ENCODE peak calls at places on chromosomes 2 and 18, in seven cellular contexts. One of them, this sample, is unnamed.

GRCh38 chr2:69977208-69977607 is 15.8 kb upstream of the ASPRV1 start:
- DNase-seq in iris pigment epithelial cell: no peak
- DNase-seq in transverse colon: no peak
- DNase-seq in nucleus accumbens: no peak
- DNase-seq in CD8-positive, alpha-beta T cell: no peak
- DNase-seq in T1000: no peak
- DNase-seq in posterior vena cava: peak; percentile 64
- DNase-seq in this sample: no peak

GRCh38 chr2:135124924-135125886 is 73.1 kb downstream of the RAB3GAP1 start:
- DNase-seq in iris pigment epithelial cell: peak; percentile 50
- DNase-seq in transverse colon: no peak
- DNase-seq in nucleus accumbens: no peak
- DNase-seq in CD8-positive, alpha-beta T cell: no peak
- DNase-seq in T1000: no peak
- DNase-seq in posterior vena cava: no peak
- DNase-seq in this sample: peak; percentile 7

GRCh38 chr2:234753701-234754100 is 198.1 kb upstream of the SH3BP4 start:
- DNase-seq in iris pigment epithelial cell: no peak
- DNase-seq in transverse colon: no peak
- DNase-seq in nucleus accumbens: no peak
- DNase-seq in CD8-positive, alpha-beta T cell: no peak
- DNase-seq in T1000: no peak
- DNase-seq in posterior vena cava: no peak
- DNase-seq in this sample: no peak

GRCh38 chr2:97745474-97746172 is 32.2 kb downstream of the ZAP70 start:
- DNase-seq in iris pigment epithelial cell: no peak
- DNase-seq in transverse colon: no peak
- DNase-seq in nucleus accumbens: no peak
- DNase-seq in CD8-positive, alpha-beta T cell: no peak
- DNase-seq in T1000: no peak
- DNase-seq in posterior vena cava: peak; percentile 28
- DNase-seq in this sample: no peak

GRCh38 chr2:176826356-176826755 is 386.2 kb upstream of the HNRNPA3 start:
- DNase-seq in iris pigment epithelial cell: no peak
- DNase-seq in transverse colon: no peak
- DNase-seq in nucleus accumbens: no peak
- DNase-seq in CD8-positive, alpha-beta T cell: no peak
- DNase-seq in T1000: no peak
- DNase-seq in posterior vena cava: no peak
- DNase-seq in this sample: no peak

GRCh38 chr2:37872192-37872545 is 52.9 kb upstream of the RMDN2 start:
- DNase-seq in iris pigment epithelial cell: no peak
- DNase-seq in transverse colon: no peak
- DNase-seq in nucleus accumbens: no peak
- DNase-seq in CD8-positive, alpha-beta T cell: no peak
- DNase-seq in T1000: no peak
- DNase-seq in posterior vena cava: no peak
- DNase-seq in this sample: no peak

GRCh38 chr18:4802296-4802695 is 347.2 kb upstream of the DLGAP1 start:
- DNase-seq in iris pigment epithelial cell: no peak
- DNase-seq in transverse colon: no peak
- DNase-seq in nucleus accumbens: no peak
- DNase-seq in CD8-positive, alpha-beta T cell: no peak
- DNase-seq in T1000: no peak
- DNase-seq in posterior vena cava: no peak
- DNase-seq in this sample: no peak

GRCh38 chr2:32746554-32747133 is 118.8 kb downstream of the TTC27 start:
- DNase-seq in iris pigment epithelial cell: no peak
- DNase-seq in transverse colon: no peak
- DNase-seq in nucleus accumbens: no peak
- DNase-seq in CD8-positive, alpha-beta T cell: no peak
- DNase-seq in T1000: no peak
- DNase-seq in posterior vena cava: no peak
- DNase-seq in this sample: no peak

GRCh38 chr2:239589855-239590254 is 189.0 kb upstream of the HDAC4 start:
- DNase-seq in iris pigment epithelial cell: no peak
- DNase-seq in transverse colon: no peak
- DNase-seq in nucleus accumbens: no peak
- DNase-seq in CD8-positive, alpha-beta T cell: no peak
- DNase-seq in T1000: no peak
- DNase-seq in posterior vena cava: peak; percentile 62
- DNase-seq in this sample: no peak

GRCh38 chr2:181305151-181306123 is 151.7 kb upstream of the ITGA4 start:
- DNase-seq in iris pigment epithelial cell: peak; percentile 49
- DNase-seq in transverse colon: peak; percentile 51
- DNase-seq in nucleus accumbens: no peak
- DNase-seq in CD8-positive, alpha-beta T cell: no peak
- DNase-seq in T1000: no peak
- DNase-seq in posterior vena cava: no peak
- DNase-seq in this sample: peak; percentile 10

GRCh38 chr2:109694190-109694589 is 80.0 kb downstream of the SOWAHC start:
- DNase-seq in iris pigment epithelial cell: peak; percentile 31
- DNase-seq in transverse colon: peak; percentile 18
- DNase-seq in nucleus accumbens: no peak
- DNase-seq in CD8-positive, alpha-beta T cell: no peak
- DNase-seq in T1000: no peak
- DNase-seq in posterior vena cava: peak; percentile 30
- DNase-seq in this sample: peak; percentile 46

GRCh38 chr2:12432985-12433640 is 283.6 kb upstream of the TRIB2 start:
- DNase-seq in iris pigment epithelial cell: peak; percentile 47
- DNase-seq in transverse colon: no peak
- DNase-seq in nucleus accumbens: no peak
- DNase-seq in CD8-positive, alpha-beta T cell: no peak
- DNase-seq in T1000: no peak
- DNase-seq in posterior vena cava: no peak
- DNase-seq in this sample: no peak

GRCh38 chr2:9967053-9967775 is 15.7 kb downstream of the GRHL1 start:
- DNase-seq in iris pigment epithelial cell: no peak
- DNase-seq in transverse colon: no peak
- DNase-seq in nucleus accumbens: no peak
- DNase-seq in CD8-positive, alpha-beta T cell: no peak
- DNase-seq in T1000: no peak
- DNase-seq in posterior vena cava: no peak
- DNase-seq in this sample: peak; percentile 62

GRCh38 chr2:27442981-27443323 is 771 bp downstream of the KRTCAP3 start:
- DNase-seq in iris pigment epithelial cell: no peak
- DNase-seq in transverse colon: peak; percentile 33
- DNase-seq in nucleus accumbens: no peak
- DNase-seq in CD8-positive, alpha-beta T cell: no peak
- DNase-seq in T1000: no peak
- DNase-seq in posterior vena cava: no peak
- DNase-seq in this sample: no peak

GRCh38 chr2:217314021-217314460 is 454.2 kb upstream of the TNP1 start:
- DNase-seq in iris pigment epithelial cell: no peak
- DNase-seq in transverse colon: no peak
- DNase-seq in nucleus accumbens: no peak
- DNase-seq in CD8-positive, alpha-beta T cell: no peak
- DNase-seq in T1000: no peak
- DNase-seq in posterior vena cava: no peak
- DNase-seq in this sample: no peak

GRCh38 chr2:25698752-25699151 is 25.4 kb upstream of the DTNB start:
- DNase-seq in iris pigment epithelial cell: peak; percentile 65
- DNase-seq in transverse colon: no peak
- DNase-seq in nucleus accumbens: no peak
- DNase-seq in CD8-positive, alpha-beta T cell: no peak
- DNase-seq in T1000: no peak
- DNase-seq in posterior vena cava: no peak
- DNase-seq in this sample: peak; percentile 65

This sample was measured in HT1080.